ENCODE peak calls at places on chromosomes 11 and 22, in six cellular contexts. B is RWPE2, M is fibroblast of lung, P is cardiac fibroblast, T is fibroblast of mammary gland, V is BJ. R is an unnamed sample.

GRCh38 chr22:44220727-44221680 is 40.3 kb downstream of the PARVG start:
- DNase-seq in V (no peak), B (no peak), P (no peak), T (no peak), M (no peak), R (no peak)

GRCh38 chr11:8810331-8811301 is 100.4 kb upstream of the AKIP1 start:
- DNase-seq in M (peak; percentile 86), P (peak; percentile 85), T (peak; percentile 79), B (peak; percentile 84), V (no peak), R (peak; percentile 48)

GRCh38 chr22:23684051-23684450 is 6.8 kb upstream of the RGL4 start:
- DNase-seq in M (no peak), V (no peak), B (no peak), T (no peak), P (no peak), R (no peak)

GRCh38 chr22:50526849-50527801 is 1.7 kb upstream of the SCO2 start:
- DNase-seq in T (peak; percentile 50), B (peak; percentile 66), P (peak; percentile 61), M (peak; percentile 23), V (no peak), R (no peak)

GRCh38 chr11:724063-724732 is 18.2 kb downstream of the EPS8L2 start:
- DNase-seq in M (no peak), T (no peak), P (no peak), V (no peak), B (no peak), R (no peak)

GRCh38 chr11:18145025-18145424 is 12.7 kb downstream of the MRGPRX3 start:
- DNase-seq in B (no peak), V (no peak), M (no peak), T (peak; percentile 5), P (no peak), R (no peak)

GRCh38 chr11:8283510-8284272 is 20.0 kb upstream of the LMO1 start:
- DNase-seq in B (no peak), P (no peak), V (no peak), M (peak; percentile 21), T (no peak), R (no peak)

GRCh38 chr22:20439928-20440575 is 2.4 kb upstream of the SCARF2 start:
- DNase-seq in P (no peak), T (no peak), B (peak; percentile 40), V (no peak), M (no peak), R (no peak)

GRCh38 chr11:13118194-13118593 is 109.1 kb downstream of the RASSF10 start:
- DNase-seq in M (peak; percentile 100), V (peak; percentile 80), T (peak; percentile 93), P (peak; percentile 81), B (peak; percentile 79), R (peak; percentile 71)

GRCh38 chr22:19120829-19121630 is 1.2 kb downstream of the DGCR2 start:
- DNase-seq in T (peak; percentile 40), P (peak; percentile 21), M (peak; percentile 67), B (no peak), V (no peak), R (no peak)

DNA sequence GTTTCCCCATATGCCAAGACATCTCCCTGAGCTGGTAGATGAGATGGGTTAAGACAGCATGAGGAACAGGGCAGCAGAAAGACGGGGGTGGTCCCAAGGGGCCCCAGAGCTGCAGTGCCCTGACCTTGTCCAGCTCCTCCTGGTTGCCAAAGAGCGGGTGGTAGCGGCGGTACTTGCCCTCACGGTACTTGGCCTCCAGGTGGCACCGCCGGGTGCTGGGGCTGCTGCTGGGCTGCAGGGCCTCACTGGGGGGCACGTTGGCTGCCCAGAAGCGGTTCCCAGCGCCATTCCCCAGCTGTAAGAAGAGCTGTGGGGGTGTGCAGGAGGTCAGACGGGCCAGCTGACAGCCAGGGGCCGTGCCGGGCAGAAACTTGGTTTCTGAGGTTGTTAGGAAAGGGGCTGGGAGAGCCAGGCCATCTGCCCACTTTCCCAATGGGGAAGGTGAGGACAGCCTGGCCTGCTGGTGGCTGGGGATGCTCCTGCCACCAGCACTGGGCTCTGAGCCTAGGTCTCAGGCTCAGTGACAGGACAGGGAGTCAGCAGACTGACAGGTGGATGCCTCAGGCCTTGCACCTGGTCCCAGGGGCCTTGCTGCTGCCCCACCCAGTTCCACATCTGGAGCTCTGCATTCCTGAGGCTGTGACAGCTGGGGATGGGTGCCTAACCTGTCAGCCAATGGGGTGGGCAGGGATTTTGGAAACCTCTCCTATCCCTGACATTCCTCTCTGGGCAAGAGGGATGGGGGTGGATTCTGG is 30.0 kb upstream of the PDE2A start:
- DNase-seq in P (peak; percentile 33), T (peak; percentile 16), V (no peak), B (no peak), M (no peak), R (no peak)
- TF ChIP-seq CTCF in P (peak; percentile 22), T (peak; percentile 19), V (peak; percentile 38), B (no peak), M (no peak), R (peak; percentile 11)

GRCh38 chr11:35662061-35662648 is 420 bp upstream of the TRIM44 start:
- DNase-seq in M (no peak), T (peak; percentile 8), B (no peak), V (no peak), P (no peak), R (no peak)
- H3K4me3 ChIP-seq in M (peak overlapping the region; percentile 69), T (peak overlapping the region; percentile 79), B (peak overlapping the region; percentile 57), V (peak overlapping the region; percentile 66), P (peak overlapping the region; percentile 57), R (peak overlapping the region; percentile 88)

GRCh38 chr11:5887172-5887571 is 5.8 kb upstream of the OR52E5 start:
- DNase-seq in V (no peak), P (no peak), M (no peak), T (no peak), B (no peak), R (no peak)

GRCh38 chr11:5892908-5893307 is at the start of gene OR52E5:
- DNase-seq in T (no peak), B (no peak), P (no peak), M (no peak), V (no peak), R (no peak)

GRCh38 chr11:5891216-5891800 is 1.7 kb upstream of the OR52E5 start:
- DNase-seq in M (peak; percentile 3), B (no peak), T (peak; percentile 15), P (peak; percentile 36), V (no peak), R (no peak)
- TF ChIP-seq CTCF in M (peak; percentile 38), B (peak; percentile 74), T (peak; percentile 29), P (peak; percentile 42), V (peak; percentile 36), R (peak; percentile 47)

GRCh38 chr11:70076461-70076931 is 1.6 kb upstream of the ANO1 start:
- DNase-seq in T (no peak), M (no peak), B (peak; percentile 7), P (no peak), V (no peak), R (no peak)

GRCh38 chr11:70075836-70076235 is 2.3 kb upstream of the ANO1 start:
- DNase-seq in P (no peak), M (no peak), B (peak; percentile 54), V (no peak), T (no peak), R (no peak)

GRCh38 chr11:70078095-70078795 is at the start of gene ANO1:
- DNase-seq in V (no peak), P (no peak), B (peak; percentile 25), M (peak; percentile 27), T (no peak), R (no peak)

GRCh38 chr11:70078796-70079616 is 889 bp downstream of the ANO1 start:
- DNase-seq in B (no peak), V (no peak), P (no peak), M (no peak), T (no peak), R (no peak)

DNA sequence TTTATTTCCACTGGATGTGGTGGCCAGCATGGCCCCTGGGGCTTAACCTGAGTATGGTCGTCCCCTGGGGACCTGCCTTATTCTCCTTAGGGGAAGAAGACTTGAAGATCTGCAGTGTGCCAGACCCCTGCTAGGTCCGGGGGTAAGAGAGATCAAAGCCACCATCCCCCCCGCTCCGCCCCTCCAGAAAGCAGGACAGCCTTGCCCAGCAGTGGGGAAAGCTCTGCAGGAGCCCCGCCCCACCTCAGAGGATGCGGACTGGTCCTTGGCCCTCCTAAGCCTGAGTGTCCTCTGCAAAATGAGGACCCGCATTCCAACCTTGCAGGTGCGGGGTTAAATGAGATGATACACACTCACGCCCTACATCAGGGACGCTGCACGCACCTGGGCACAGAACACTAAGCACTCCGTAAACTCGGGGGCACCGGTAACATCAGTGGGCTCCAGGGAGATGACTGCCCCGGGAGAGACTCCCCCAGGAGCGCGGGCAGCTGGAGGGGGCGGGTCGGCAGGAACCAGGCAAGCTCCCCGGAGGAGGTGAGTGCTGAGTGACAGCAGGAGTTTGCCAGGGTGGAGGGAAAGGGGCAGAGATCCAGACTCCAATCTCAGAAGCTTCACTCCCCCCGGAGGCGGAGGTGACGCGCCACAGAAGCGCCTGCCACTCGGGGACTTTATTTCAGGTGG is 564 bp upstream of the ANO1 start:
- DNase-seq in P (no peak), V (no peak), B (peak; percentile 45), T (no peak), M (no peak), R (no peak)
- H3K4me3 ChIP-seq in P (no peak overlapping the region), V (no peak overlapping the region), B (peak overlapping the region; percentile 29), T (no peak overlapping the region), M (no peak overlapping the region), R (no peak overlapping the region)

GRCh38 chr11:130390071-130390758 is 38.2 kb downstream of the ADAMTS8 start:
- DNase-seq in V (no peak), T (peak; percentile 81), M (peak; percentile 80), B (no peak), P (peak; percentile 82), R (no peak)
- TF ChIP-seq CTCF in V (peak; percentile 70), T (peak; percentile 73), M (peak; percentile 68), B (peak; percentile 73), P (peak; percentile 64), R (peak; percentile 68)

GRCh38 chr11:76752321-76753175 is 30.6 kb upstream of the TSKU start:
- DNase-seq in B (no peak), V (peak; percentile 72), P (peak; percentile 93), T (peak; percentile 96), M (peak; percentile 92), R (no peak)
- H3K4me3 ChIP-seq in B (no peak overlapping the region), V (no peak overlapping the region), P (no peak overlapping the region), T (no peak overlapping the region), M (no peak overlapping the region), R (no peak overlapping the region)

R was measured in retinal pigment epithelial cell.